ENCODE peak calls at places on chromosomes 11 and 22, in five cellular contexts. Q is posterior cingulate gyrus, U is endodermal cell, V is NCI-H2029 treated with DMSO at 0.1 percent for 48 hours, N is heart left ventricle. F is an unnamed sample.

GRCh38 chr22:22865311-22866072 is 22.1 kb upstream of the IGLL5 start:
- DNase-seq in Q (no peak), U (no peak), V (no peak), N (no peak), F (no peak)

GRCh38 chr11:16239130-16240105 is 116.9 kb downstream of the SOX6 start:
- DNase-seq in Q (no peak), U (no peak), V (no peak), N (no peak), F (no peak)

GRCh38 chr22:43554259-43554636 is 142.4 kb downstream of the MPPED1 start:
- DNase-seq in Q (no peak), U (peak; percentile 12), V (no peak), N (no peak), F (no peak)

GRCh38 chr22:36586852-36587251 is 57.9 kb upstream of the EIF3D start:
- DNase-seq in Q (no peak), U (no peak), V (no peak), N (no peak), F (no peak)

GRCh38 chr11:47257178-47257517 is 648 bp upstream of the NR1H3 start:
- DNase-seq in Q (no peak), U (no peak), V (no peak), N (no peak), F (no peak)

GRCh38 chr11:46733234-46733633 is 14.2 kb downstream of the F2 start:
- DNase-seq in Q (no peak), U (no peak), V (no peak), N (no peak), F (no peak)

GRCh38 chr11:19800714-19801519 is 88.3 kb downstream of the NAV2 start:
- DNase-seq in Q (no peak), U (peak; percentile 67), V (no peak), N (no peak), F (no peak)

GRCh38 chr22:41380993-41381328 is 781 bp upstream of the TEF start:
- DNase-seq in Q (no peak), U (no peak), V (peak; percentile 36), N (peak; percentile 90), F (no peak)

GRCh38 chr22:27775087-27775697 is 26.4 kb downstream of the MN1 start:
- DNase-seq in Q (peak; percentile 69), U (no peak), V (no peak), N (peak; percentile 24), F (no peak)

GRCh38 chr22:29106839-29107238 is 34.0 kb downstream of the KREMEN1 start:
- DNase-seq in Q (no peak), U (no peak), V (no peak), N (no peak), F (no peak)

GRCh38 chr11:1780700-1781592 is 17.2 kb upstream of the CTSD start:
- DNase-seq in Q (peak; percentile 83), U (no peak), V (no peak), N (no peak), F (peak; percentile 46)

GRCh38 chr11:79160786-79161403 is 279.9 kb downstream of the TENM4 start:
- DNase-seq in Q (no peak), U (peak; percentile 59), V (no peak), N (no peak), F (no peak)

GRCh38 chr11:92867913-92868619 is 101.4 kb upstream of the MTNR1B start:
- DNase-seq in Q (no peak), U (no peak), V (no peak), N (no peak), F (no peak)

F was measured in ureter.